ENCODE peak calls at places on chromosomes 2 and 18, in seven cellular contexts. R is CD8-positive, alpha-beta memory T cell; P is stimulated activated CD4-positive, alpha-beta T cell treated with anti-CD3 and anti-CD28 coated beads, Interleukin-12 subunit alpha, Interleukin-12 subunit beta, amount 100 ng/mL, for 48 hours; T is amniotic stem cell; E is iPS DF 6.9; Y is T1000; I is hepatocyte. H is an unnamed sample.

GRCh38 chr2:197514754-197515153 is 1.1 kb upstream of the MOB4 start:
- DNase-seq in T (no peak), P (no peak), Y (no peak), I (no peak), R (no peak), E (no peak), H (no peak)

GRCh38 chr18:26383454-26384270 is 157.4 kb downstream of the TAF4B start:
- DNase-seq in Y (no peak), E (peak; percentile 16), R (no peak), T (peak; percentile 1), P (no peak), I (peak; percentile 64), H (peak; percentile 68)

GRCh38 chr18:56709463-56709862 is 58.3 kb downstream of the WDR7 start:
- DNase-seq in E (no peak), Y (peak; percentile 2), R (peak; percentile 7), T (peak; percentile 26), I (peak; percentile 56), P (no peak), H (peak; percentile 57)

GRCh38 chr18:54983041-54983686 is 23.9 kb upstream of the CCDC68 start:
- DNase-seq in E (peak; percentile 35), R (no peak), I (peak; percentile 70), P (no peak), Y (no peak), T (peak; percentile 52), H (peak; percentile 94)

GRCh38 chr18:5457467-5457957 is 86.3 kb downstream of the EPB41L3 start:
- DNase-seq in R (no peak), T (no peak), E (no peak), I (no peak), Y (no peak), P (no peak), H (no peak)

GRCh38 chr2:133045787-133046186 is 375.8 kb upstream of the LYPD1 start:
- DNase-seq in T (no peak), I (no peak), P (no peak), R (no peak), E (no peak), Y (no peak), H (peak; percentile 53)

GRCh38 chr2:231167745-231168459 is 30.5 kb upstream of the ARMC9 start:
- DNase-seq in I (no peak), P (no peak), R (no peak), T (no peak), E (no peak), Y (no peak), H (no peak)

GRCh38 chr18:25099838-25100393 is 252.1 kb downstream of the ZNF521 start:
- DNase-seq in T (no peak), P (no peak), R (no peak), I (no peak), E (no peak), Y (no peak), H (no peak)

GRCh38 chr2:191612496-191612895 is 65.4 kb upstream of the NABP1 start:
- DNase-seq in E (no peak), P (no peak), I (no peak), Y (no peak), R (no peak), T (peak; percentile 43), H (peak; percentile 90)

GRCh38 chr2:176682278-176682677 is 413.0 kb downstream of the MTX2 start:
- DNase-seq in T (no peak), R (no peak), E (no peak), P (no peak), I (peak; percentile 15), Y (no peak), H (no peak)

GRCh38 chr2:74003494-74004211 is 18.9 kb downstream of the TET3 start:
- DNase-seq in T (peak; percentile 54), E (no peak), P (no peak), Y (peak; percentile 12), R (no peak), I (peak; percentile 29), H (no peak)

GRCh38 chr2:23803275-23803964 is 123.5 kb downstream of the ATAD2B start:
- DNase-seq in Y (no peak), P (no peak), E (no peak), I (peak; percentile 7), T (no peak), R (no peak), H (no peak)

GRCh38 chr18:58863539-58864145 is 1.0 kb upstream of the ZNF532 start:
- DNase-seq in E (no peak), I (peak; percentile 79), P (no peak), R (no peak), T (no peak), Y (no peak), H (peak; percentile 60)

GRCh38 chr2:147934881-147935280 is 85.7 kb downstream of the ORC4 start:
- DNase-seq in Y (no peak), I (no peak), T (no peak), P (no peak), E (no peak), R (no peak), H (no peak)

GRCh38 chr18:27789406-27789805 is 387.5 kb downstream of the CDH2 start:
- DNase-seq in P (no peak), E (no peak), R (no peak), Y (no peak), I (no peak), T (no peak), H (no peak)

GRCh38 chr18:73646772-73647171 is 500.9 kb downstream of the FBXO15 start:
- DNase-seq in E (no peak), P (no peak), Y (no peak), R (no peak), I (no peak), T (no peak), H (no peak)

GRCh38 chr2:10873790-10874437 is 37.8 kb upstream of the KCNF1 start:
- DNase-seq in E (no peak), I (no peak), T (no peak), Y (no peak), R (no peak), P (no peak), H (peak; percentile 88)

GRCh38 chr2:8566788-8567468 is 114.9 kb upstream of the ID2 start:
- DNase-seq in T (no peak), Y (no peak), R (no peak), I (no peak), E (no peak), P (no peak), H (no peak)

GRCh38 chr2:176106636-176107539 is at the start of gene HOXD11:
- DNase-seq in E (no peak), R (no peak), I (no peak), T (no peak), P (no peak), Y (no peak), H (peak; percentile 15)

GRCh38 chr2:188524519-188525113 is 232.9 kb downstream of the GULP1 start:
- DNase-seq in I (peak; percentile 72), R (no peak), Y (no peak), P (peak; percentile 2), E (no peak), T (peak; percentile 30), H (peak; percentile 78)

GRCh38 chr2:46018773-46019593 is 278.2 kb upstream of the EPAS1 start:
- DNase-seq in I (no peak), P (no peak), Y (no peak), E (no peak), R (no peak), T (no peak), H (no peak)

GRCh38 chr2:215572341-215572848 is 136.5 kb upstream of the FN1 start:
- DNase-seq in E (no peak), R (no peak), I (no peak), Y (no peak), T (no peak), P (no peak), H (no peak)

GRCh38 chr2:204170419-204170818 is 233.9 kb downstream of the ICOS start:
- DNase-seq in R (no peak), E (no peak), P (no peak), I (no peak), Y (no peak), T (no peak), H (no peak)

GRCh38 chr2:122168799-122169198 is 413.3 kb downstream of the TSN start:
- DNase-seq in Y (no peak), P (no peak), R (no peak), E (peak; percentile 5), I (no peak), T (no peak), H (no peak)

GRCh38 chr18:59546164-59546563 is 151.1 kb downstream of the CCBE1 start:
- DNase-seq in R (no peak), Y (peak; percentile 25), I (peak; percentile 41), E (no peak), T (no peak), P (no peak), H (no peak)

GRCh38 chr2:9565436-9566153 is 10.0 kb upstream of the ADAM17 start:
- DNase-seq in P (no peak), I (peak; percentile 77), E (no peak), Y (peak; percentile 60), R (no peak), T (peak; percentile 82), H (no peak)

GRCh38 chr2:28431741-28432140 is 39.1 kb downstream of the FOSL2 start:
- DNase-seq in P (no peak), I (no peak), Y (no peak), R (no peak), T (no peak), E (no peak), H (no peak)

GRCh38 chr2:170324640-170325046 is 146.7 kb downstream of the MYO3B start:
- DNase-seq in Y (peak; percentile 7), P (peak; percentile 1), T (no peak), E (peak; percentile 48), I (peak; percentile 58), R (no peak), H (peak; percentile 3)

GRCh38 chr2:152924722-152925121 is 206.3 kb downstream of the ARL6IP6 start:
- DNase-seq in I (no peak), R (no peak), T (no peak), Y (no peak), E (no peak), P (no peak), H (no peak)

GRCh38 chr2:233439191-233439590 is 84.9 kb downstream of the DGKD start:
- DNase-seq in Y (no peak), T (no peak), I (no peak), R (no peak), P (no peak), E (no peak), H (no peak)

GRCh38 chr2:98608962-98609604 is 694 bp downstream of the UNC50 start:
- DNase-seq in R (no peak), I (peak; percentile 63), Y (no peak), T (no peak), P (no peak), E (no peak), H (peak; percentile 38)

GRCh38 chr2:218781691-218782528 is at the start of gene CYP27A1:
- DNase-seq in Y (no peak), P (no peak), E (no peak), I (peak; percentile 79), R (no peak), T (no peak), H (peak; percentile 15)

GRCh38 chr2:72765997-72766609 is 59.7 kb downstream of the EXOC6B start:
- DNase-seq in Y (no peak), I (no peak), R (no peak), P (no peak), T (no peak), E (no peak), H (no peak)

GRCh38 chr18:67117804-67118203 is 398.7 kb downstream of the DSEL start:
- DNase-seq in Y (no peak), P (no peak), R (no peak), E (no peak), I (no peak), T (peak; percentile 20), H (no peak)

GRCh38 chr2:146161256-146161882 is 1641.5 kb upstream of the ZEB2 start:
- DNase-seq in I (no peak), Y (no peak), E (no peak), R (no peak), T (no peak), P (no peak), H (no peak)

GRCh38 chr2:240800241-240800640 is 19.8 kb downstream of the KIF1A start:
- DNase-seq in I (no peak), Y (no peak), T (no peak), R (no peak), P (no peak), E (no peak), H (no peak)

H was measured in trophoblast cell.